ENCODE peak calls at places on chromosomes 16 and 17, in seven cellular contexts. B is Right ventricle myocardium superior, N is tibial artery, Y is glomerular endothelial cell, J is T-helper 2 cell, U is COR-L47, Z is WERI-Rb-1. E is an unnamed sample.

GRCh38 chr16:16025214-16025968 is 76.0 kb downstream of the ABCC1 start:
- DNase-seq in B (no peak), N (peak), Y (no peak), J (peak), U (no peak), Z (no peak), E (no peak)

GRCh38 chr17:48570325-48571023 is 7.7 kb downstream of the HOXB4 start:
- DNase-seq in B (peak), N (no peak), Y (no peak), J (no peak), U (no peak), Z (no peak), E (no peak)

GRCh38 chr17:43868236-43868994 is 21.4 kb downstream of the CD300LG start:
- DNase-seq in B (no peak), N (peak), Y (no peak), J (no peak), U (no peak), Z (no peak), E (no peak)

GRCh38 chr17:42421479-42422332 is 1.4 kb downstream of the CAVIN1 start:
- DNase-seq in B (peak), N (peak), Y (no peak), J (no peak), U (no peak), Z (no peak), E (no peak)

GRCh38 chr17:40854175-40854814 is 12.7 kb downstream of the KRT12 start:
- DNase-seq in B (no peak), N (no peak), Y (no peak), J (no peak), U (no peak), Z (no peak), E (no peak)

GRCh38 chr16:30472328-30472942 is at the start of gene ITGAL:
- DNase-seq in B (peak), N (no peak), Y (no peak), J (peak), U (no peak), Z (no peak), E (peak)

GRCh38 chr16:20865420-20866126 is 34.6 kb downstream of the DCUN1D3 start:
- DNase-seq in B (no peak), N (no peak), Y (no peak), J (no peak), U (no peak), Z (no peak), E (no peak)

GRCh38 chr17:73232587-73233373 is 28.9 kb downstream of the CPSF4L start:
- DNase-seq in B (peak), N (no peak), Y (no peak), J (peak), U (peak), Z (peak), E (no peak)

GRCh38 chr16:88999457-89000206 is 22.6 kb upstream of the CBFA2T3 start:
- DNase-seq in B (no peak), N (no peak), Y (no peak), J (peak), U (no peak), Z (no peak), E (no peak)

GRCh38 chr17:29682987-29683386 is 60.3 kb upstream of the CORO6 start:
- DNase-seq in B (no peak), N (no peak), Y (peak), J (no peak), U (no peak), Z (peak), E (no peak)

E was measured in tibial nerve.